ENCODE peak calls at places on chromosomes 1 and 21, in eight cellular contexts. U, J, D, S, E, N, T and K are unnamed samples.

GRCh38 chr1:8104278-8105236 is 78.4 kb upstream of the ERRFI1 start:
- DNase-seq in U (no peak), E (no peak), S (no peak), N (no peak), D (no peak), J (no peak), T (no peak), K (no peak)

GRCh38 chr1:156368889-156369684 is at the start of gene RHBG:
- DNase-seq in T (peak; percentile 68), U (no peak), J (peak; percentile 78), S (no peak), E (peak; percentile 84), N (peak; percentile 76), D (no peak), K (no peak)

GRCh38 chr1:231861541-231862481 is 235.2 kb downstream of the DISC1 start:
- DNase-seq in E (no peak), T (no peak), D (no peak), J (no peak), U (no peak), N (no peak), S (no peak), K (no peak)

GRCh38 chr1:1264868-1265272 is 8.8 kb downstream of the UBE2J2 start:
- DNase-seq in E (no peak), N (no peak), D (no peak), S (no peak), T (no peak), U (no peak), J (peak; percentile 50), K (no peak)

GRCh38 chr21:31660134-31660565 is 657 bp downstream of the SOD1 start:
- DNase-seq in T (peak; percentile 43), N (peak; percentile 48), S (no peak), E (no peak), U (peak; percentile 79), D (peak; percentile 34), J (peak; percentile 72), K (peak; percentile 52)

GRCh38 chr21:44983421-44984206 is 43.8 kb downstream of the SLX9 start:
- DNase-seq in E (no peak), U (no peak), T (no peak), D (no peak), N (no peak), J (no peak), S (peak; percentile 44), K (no peak)

GRCh38 chr1:205319081-205320018 is 2.2 kb downstream of the NUAK2 start:
- DNase-seq in E (peak; percentile 94), T (peak; percentile 66), S (peak; percentile 72), D (peak; percentile 27), N (peak; percentile 88), J (no peak), U (no peak), K (no peak)

GRCh38 chr1:50066806-50067205 is 41.9 kb upstream of the ELAVL4 start:
- DNase-seq in T (no peak), S (no peak), N (no peak), E (no peak), D (no peak), U (no peak), J (no peak), K (no peak)

GRCh38 chr1:200938955-200939354 is 44.3 kb downstream of the INAVA start:
- DNase-seq in J (no peak), S (no peak), T (no peak), E (no peak), N (no peak), D (no peak), U (no peak), K (no peak)

GRCh38 chr21:44273046-44273445 is 11.3 kb upstream of the DNMT3L start:
- DNase-seq in J (no peak), T (no peak), N (no peak), U (no peak), D (no peak), S (peak; percentile 33), E (no peak), K (no peak)

GRCh38 chr1:37317870-37318431 is 156.4 kb upstream of the ZC3H12A start:
- DNase-seq in U (no peak), N (no peak), J (no peak), S (no peak), D (no peak), E (no peak), T (peak; percentile 48), K (no peak)

GRCh38 chr21:14737922-14738321 is 191.8 kb upstream of the SAMSN1 start:
- DNase-seq in T (peak; percentile 42), S (no peak), J (peak; percentile 44), N (peak; percentile 82), D (no peak), U (no peak), E (peak; percentile 31), K (no peak)

GRCh38 chr1:59672851-59673574 is 141.7 kb upstream of the HOOK1 start:
- DNase-seq in S (no peak), J (no peak), N (no peak), E (no peak), T (no peak), U (no peak), D (no peak), K (no peak)

GRCh38 chr1:25486602-25487001 is 55.9 kb downstream of the MACO1 start:
- DNase-seq in J (no peak), D (no peak), T (no peak), N (no peak), S (no peak), U (no peak), E (no peak), K (no peak)

GRCh38 chr1:83497563-83497962 is 501.4 kb downstream of the TTLL7 start:
- DNase-seq in N (no peak), S (no peak), T (no peak), D (no peak), U (no peak), E (no peak), J (peak; percentile 35), K (no peak)

GRCh38 chr21:45466330-45467220 is 61.6 kb downstream of the COL18A1 start:
- DNase-seq in J (no peak), N (no peak), U (no peak), E (no peak), T (no peak), S (peak; percentile 38), D (no peak), K (no peak)

GRCh38 chr1:216612291-216612690 is 110.9 kb downstream of the ESRRG start:
- DNase-seq in E (no peak), U (no peak), D (no peak), N (no peak), J (no peak), T (no peak), S (no peak), K (no peak)
- TF ChIP-seq CTCF in E (no peak), U (no peak), D (no peak), N (no peak), J (no peak), T (no peak), S (no peak), K (no peak)

GRCh38 chr21:38188037-38188436 is 68.8 kb upstream of the KCNJ15 start:
- DNase-seq in D (no peak), N (no peak), T (no peak), U (no peak), J (no peak), E (no peak), S (no peak), K (no peak)
- H3K27me3 ChIP-seq in D (no peaks in the 10 kb centered on the region), N (no peaks in the 10 kb centered on the region), T (no peaks in the 10 kb centered on the region), U (no peaks in the 10 kb centered on the region), J (no peaks in the 10 kb centered on the region), E (no peaks in the 10 kb centered on the region), S (no peaks in the 10 kb centered on the region), K (no peaks in the 10 kb centered on the region)

DNA sequence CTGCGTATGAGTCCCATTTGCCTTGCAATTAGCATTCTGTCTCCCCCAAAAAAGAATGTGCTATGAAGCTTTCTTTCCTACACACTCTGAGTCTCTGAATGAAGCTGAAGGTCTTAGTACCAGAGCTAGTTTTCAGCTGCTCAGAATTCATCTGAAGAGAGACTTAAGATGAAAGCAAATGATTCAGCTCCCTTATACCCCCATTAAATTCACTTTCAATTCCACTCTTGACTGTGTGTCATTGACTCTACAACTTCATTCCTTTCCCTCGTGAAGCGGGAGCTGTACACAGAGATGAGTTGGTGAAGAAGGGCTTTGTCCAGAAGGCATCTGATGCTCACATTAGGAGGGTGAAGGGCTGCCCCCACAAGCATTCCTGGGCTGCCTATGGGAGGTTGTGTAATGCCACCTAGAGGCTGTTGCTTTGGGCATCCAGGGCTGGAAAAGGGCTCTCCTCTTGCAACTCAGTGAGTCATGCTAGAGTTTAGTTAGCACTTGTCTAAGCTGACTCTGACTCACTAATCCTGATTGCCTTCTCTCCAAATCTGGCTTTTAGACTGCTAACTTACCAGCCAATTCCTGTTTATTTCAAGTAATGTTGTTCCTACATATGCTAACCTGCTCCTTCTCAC is 1.8 kb downstream of the SPRR1B start:
- DNase-seq in T (peak; percentile 28), D (no peak), U (no peak), J (peak; percentile 21), N (no peak), S (no peak), E (no peak), K (no peak)
- TF ChIP-seq CTCF in T (no peak), D (no peak), U (no peak), J (peak; percentile 12), N (no peak), S (no peak), E (no peak), K (peak; percentile 46)

GRCh38 chr1:65503427-65503826 is 83.0 kb downstream of the LEPR start:
- DNase-seq in N (no peak), T (no peak), S (no peak), D (no peak), U (no peak), J (no peak), E (no peak), K (no peak)

GRCh38 chr1:65508051-65508450 is 87.6 kb downstream of the LEPR start:
- DNase-seq in E (no peak), N (no peak), D (no peak), U (no peak), T (no peak), S (no peak), J (no peak), K (no peak)

GRCh38 chr1:65509912-65510680 is 89.6 kb downstream of the LEPR start:
- DNase-seq in J (no peak), T (no peak), U (no peak), D (no peak), S (no peak), N (no peak), E (no peak), K (no peak)

GRCh38 chr1:65504263-65504662 is 83.8 kb downstream of the LEPR start:
- DNase-seq in S (no peak), J (no peak), T (no peak), N (no peak), U (no peak), D (no peak), E (no peak), K (no peak)

DNA sequence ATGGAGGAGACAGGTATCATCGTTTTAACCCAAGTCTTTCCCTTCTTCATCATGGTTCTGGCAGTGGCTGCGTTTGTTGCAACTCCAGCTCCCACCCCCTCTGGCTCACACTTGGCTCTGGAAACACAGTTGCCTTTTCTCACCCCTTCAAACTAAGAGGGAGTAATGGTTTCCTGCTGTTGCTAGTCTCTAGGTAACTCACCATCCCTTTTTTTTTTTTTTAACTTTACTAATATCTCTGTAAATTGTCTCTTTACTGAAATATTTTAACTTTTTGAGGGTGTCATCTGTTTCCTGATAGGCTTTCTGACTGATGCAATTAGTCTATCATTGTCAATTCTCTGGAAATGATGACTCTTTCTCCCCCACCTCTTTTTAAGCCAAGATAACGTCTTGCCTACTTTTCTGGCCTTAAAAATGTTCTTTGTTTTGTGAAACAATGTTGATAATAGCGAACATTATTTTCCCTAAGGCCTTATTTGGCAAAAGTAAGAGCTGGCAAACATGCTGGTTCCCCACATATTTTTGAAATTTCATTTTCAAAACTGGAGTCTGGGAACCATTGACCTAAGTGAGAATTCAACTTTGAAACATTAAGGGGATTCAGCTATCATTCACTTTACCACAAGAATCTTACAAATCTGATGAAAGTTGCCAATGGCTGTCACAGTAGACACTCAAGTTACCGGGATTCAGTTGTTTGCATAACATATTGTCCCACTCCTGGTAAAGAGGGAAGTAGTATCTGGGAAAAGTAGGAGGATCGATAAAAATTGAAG is 85.3 kb downstream of the LEPR start:
- DNase-seq in D (no peak), U (no peak), T (peak; percentile 40), J (no peak), N (no peak), E (no peak), S (no peak), K (no peak)
- H3K27me3 ChIP-seq in D (no peaks in the 10 kb centered on the region), U (no peaks in the 10 kb centered on the region), T (no peaks in the 10 kb centered on the region), J (no peaks in the 10 kb centered on the region), N (no peaks in the 10 kb centered on the region), E (no peaks in the 10 kb centered on the region), S (no peaks in the 10 kb centered on the region), K (no peaks in the 10 kb centered on the region)